ENCODE peak calls at places on chromosome X, in nine cellular contexts. V is cardiac fibroblast; W is fibroblast of pulmonary artery; A is Ammon's horn; B is stimulated activated naive CD8-positive, alpha-beta T cell treated with anti-CD3 and anti-CD28 coated beads, Interleukin-15, amount 100 ng/mL, for 72 hours; F is activated CD4-positive, alpha-beta T cell treated with anti-CD3 and anti-CD28 coated beads, Interleukin-2, amount 50 U/mL, for 1 hour; E is right cardiac atrium; L is SK-N-DZ; I is H4. P is an unnamed sample.

GRCh38 chrX:138150709-138151108 is 560.8 kb downstream of the FGF13 start:
- DNase-seq in I (no peak), W (no peak), L (no peak), A (no peak), B (no peak), E (no peak), F (no peak), V (no peak), P (no peak)

GRCh38 chrX:103253608-103254007 is 1.3 kb downstream of the TCEAL8 start:
- DNase-seq in V (peak; percentile 20), I (no peak), L (no peak), F (no peak), B (no peak), W (peak; percentile 6), A (no peak), E (no peak), P (no peak)

GRCh38 chrX:100584636-100585035 is at the start of gene TNMD:
- DNase-seq in W (no peak), E (no peak), F (no peak), B (no peak), V (no peak), I (no peak), L (no peak), A (no peak), P (no peak)

GRCh38 chrX:101530944-101531343 is 19.4 kb upstream of the ARMCX1 start:
- DNase-seq in A (no peak), I (no peak), B (no peak), L (no peak), W (peak; percentile 34), V (no peak), E (no peak), F (no peak), P (no peak)

GRCh38 chrX:20267924-20268701 is 1.4 kb upstream of the RPS6KA3 start:
- DNase-seq in A (peak; percentile 33), I (no peak), F (peak; percentile 6), W (peak; percentile 28), L (no peak), V (peak; percentile 41), E (peak; percentile 82), B (no peak), P (peak; percentile 73)

GRCh38 chrX:100980608-100981497 is 11.3 kb downstream of the ARL13A start:
- DNase-seq in A (no peak), V (peak; percentile 65), E (no peak), F (no peak), W (peak; percentile 69), B (no peak), I (peak; percentile 62), L (no peak), P (no peak)

GRCh38 chrX:40064055-40064597 is 33.6 kb downstream of the BCOR start:
- DNase-seq in F (no peak), L (no peak), W (no peak), B (no peak), I (no peak), V (no peak), E (no peak), A (no peak), P (peak; percentile 80)

GRCh38 chrX:73448379-73448778 is 1.5 kb downstream of the CDX4 start:
- DNase-seq in E (peak; percentile 26), W (no peak), I (no peak), V (no peak), B (no peak), A (no peak), F (no peak), L (no peak), P (peak; percentile 29)

GRCh38 chrX:42615161-42615563 is 162.8 kb downstream of the PPP1R2C start:
- DNase-seq in B (no peak), I (peak; percentile 21), W (peak; percentile 5), L (no peak), E (no peak), F (no peak), A (no peak), V (no peak), P (no peak)

GRCh38 chrX:37378399-37378798 is 29.2 kb downstream of the PRRG1 start:
- DNase-seq in B (no peak), A (no peak), E (no peak), L (no peak), F (no peak), I (no peak), W (peak; percentile 55), V (peak; percentile 50), P (no peak)

GRCh38 chrX:9475984-9476383 is 11.1 kb downstream of the TBL1X start:
- DNase-seq in B (no peak), W (no peak), I (no peak), V (no peak), F (no peak), L (no peak), A (no peak), E (no peak), P (no peak)

GRCh38 chrX:102959471-102959870 is 22.4 kb downstream of the RAB40AL start:
- DNase-seq in L (no peak), A (no peak), V (no peak), F (no peak), B (no peak), I (peak; percentile 27), E (no peak), W (peak; percentile 29), P (no peak)

GRCh38 chrX:21838937-21839333 is 482 bp upstream of the MBTPS2 start:
- DNase-seq in A (no peak), I (no peak), L (no peak), V (peak; percentile 53), F (no peak), B (no peak), E (no peak), W (peak; percentile 42), P (no peak)

GRCh38 chrX:107678957-107679740 is 50.8 kb downstream of the PRPS1 start:
- DNase-seq in E (peak; percentile 94), F (peak; percentile 72), V (peak; percentile 84), A (no peak), B (peak; percentile 43), L (peak; percentile 41), I (peak; percentile 69), W (peak; percentile 87), P (no peak)

GRCh38 chrX:45801554-45801953 is 600.9 kb upstream of the DIPK2B start:
- DNase-seq in W (peak; percentile 60), L (peak; percentile 1), A (no peak), I (peak; percentile 68), B (no peak), F (no peak), V (peak; percentile 54), E (no peak), P (no peak)

GRCh38 chrX:53262918-53263394 is 18.4 kb downstream of the IQSEC2 start:
- DNase-seq in V (peak; percentile 33), B (peak; percentile 16), F (no peak), I (peak; percentile 81), E (no peak), L (no peak), W (peak; percentile 49), A (no peak), P (no peak)

GRCh38 chrX:729583-730409 is 99.2 kb downstream of the SHOX start:
- DNase-seq in L (no peak), I (no peak), V (no peak), A (no peak), F (no peak), E (no peak), B (no peak), W (no peak), P (no peak)

GRCh38 chrX:120120223-120120622 is 4.5 kb upstream of the RHOXF1 start:
- DNase-seq in L (no peak), F (no peak), I (peak; percentile 85), W (no peak), V (no peak), B (no peak), A (no peak), E (no peak), P (no peak)

GRCh38 chrX:104392350-104392749 is 137.6 kb upstream of the ESX1 start:
- DNase-seq in B (no peak), E (no peak), A (no peak), I (no peak), W (no peak), V (no peak), F (no peak), L (no peak), P (no peak)

GRCh38 chrX:8649969-8650368 is 82.0 kb downstream of the ANOS1 start:
- DNase-seq in A (no peak), B (no peak), I (no peak), L (no peak), W (no peak), F (no peak), V (no peak), E (no peak), P (no peak)

GRCh38 chrX:136395271-136395670 is 92.5 kb upstream of the BRS3 start:
- DNase-seq in I (no peak), B (no peak), V (no peak), F (no peak), E (no peak), L (no peak), W (peak; percentile 0), A (no peak), P (no peak)